ENCODE peak calls at places on chromosomes 5 and 9, in eight cellular contexts. Q, F, B, X, W, G, S and U are unnamed samples. For H3K4me1, the result is how much of the 10 kb centered on the place peaks cover.

GRCh38 chr5:132385321-132386105 is 16.0 kb downstream of the SLC22A5 start:
- DNase-seq in W (peak), F (peak), B (no peak), Q (peak), G (peak), S (peak), X (peak), U (no peak)

GRCh38 chr5:172502969-172503368 is 48.6 kb upstream of the SH3PXD2B start:
- DNase-seq in W (peak), B (peak), X (peak), S (no peak), G (no peak), Q (no peak), F (no peak), U (no peak)

GRCh38 chr9:136086213-136086881 is 8.7 kb downstream of the NACC2 start:
- DNase-seq in F (no peak), X (no peak), Q (no peak), S (peak), W (no peak), G (no peak), B (peak), U (peak)

GRCh38 chr5:126422994-126423788 is at the start of gene GRAMD2B:
- DNase-seq in S (peak), X (peak), B (peak), F (peak), Q (peak), G (peak), W (peak), U (peak)

GRCh38 chr9:134267305-134268265 is 58.7 kb upstream of the RXRA start:
- DNase-seq in B (no peak), Q (no peak), F (no peak), X (no peak), W (peak), G (no peak), S (no peak), U (no peak)

GRCh38 chr5:147822686-147823491 is 8.6 kb downstream of the SPINK1 start:
- DNase-seq in W (peak), X (peak), B (peak), Q (peak), G (peak), S (peak), F (no peak), U (no peak)

GRCh38 chr5:7844901-7845300 is 6.0 kb downstream of the CFAP90 start:
- DNase-seq in B (no peak), S (no peak), W (no peak), F (no peak), X (no peak), Q (no peak), G (no peak), U (no peak)

GRCh38 chr9:17222932-17223331 is 88.1 kb downstream of the CNTLN start:
- DNase-seq in Q (no peak), F (no peak), X (no peak), G (no peak), S (no peak), W (no peak), B (no peak), U (no peak)

GRCh38 chr9:115466784-115467183 is 348.8 kb upstream of the TNC start:
- DNase-seq in Q (no peak), S (no peak), X (no peak), F (peak), W (no peak), G (no peak), B (peak), U (no peak)

GRCh38 chr5:33843579-33843978 is 48.2 kb downstream of the ADAMTS12 start:
- DNase-seq in S (peak), Q (peak), B (no peak), F (no peak), G (no peak), X (no peak), W (no peak), U (no peak)

GRCh38 chr9:136396219-136396515 is 3.8 kb downstream of the SNAPC4 start:
- DNase-seq in Q (no peak), G (no peak), S (no peak), W (no peak), B (no peak), F (no peak), X (no peak), U (no peak)

GRCh38 chr9:125493861-125494554 is 213.0 kb downstream of the MAPKAP1 start:
- DNase-seq in W (no peak), S (no peak), X (no peak), B (no peak), F (no peak), G (no peak), Q (no peak), U (no peak)

GRCh38 chr5:136809382-136809781 is 444.0 kb upstream of the TRPC7 start:
- DNase-seq in F (no peak), G (no peak), B (no peak), W (no peak), S (no peak), X (no peak), Q (no peak), U (no peak)

GRCh38 chr5:1524799-1525623 is 1.3 kb upstream of the LPCAT1 start:
- DNase-seq in X (no peak), S (peak), G (peak), Q (no peak), F (peak), W (no peak), B (peak), U (peak)

GRCh38 chr5:113495402-113495801 is 7.1 kb upstream of the MCC start:
- DNase-seq in S (no peak), G (no peak), Q (peak), F (no peak), X (no peak), B (no peak), W (no peak), U (no peak)

GRCh38 chr5:177020033-177020432 is 2.5 kb upstream of the ZNF346 start:
- DNase-seq in F (no peak), X (no peak), G (no peak), W (no peak), B (no peak), S (no peak), Q (no peak), U (no peak)

GRCh38 chr5:134526483-134527155 is 1.1 kb downstream of the JADE2 start:
- DNase-seq in S (peak), W (peak), B (peak), X (no peak), Q (no peak), F (peak), G (peak), U (peak)

GRCh38 chr5:43123887-43124286 is 3.2 kb downstream of the ZNF131 start:
- DNase-seq in W (no peak), Q (no peak), G (no peak), S (no peak), X (no peak), B (no peak), F (no peak), U (no peak)

GRCh38 chr9:97990259-97990658 is 7.1 kb downstream of the ANP32B start:
- DNase-seq in S (peak), F (no peak), X (peak), Q (peak), W (no peak), B (no peak), G (no peak), U (no peak)

GRCh38 chr5:170638454-170639220 is 134.8 kb downstream of the KCNIP1 start:
- DNase-seq in F (peak), X (peak), Q (peak), W (peak), G (peak), B (peak), S (peak), U (no peak)

GRCh38 chr9:87867391-87867790 is 15.3 kb upstream of the SPATA31E1 start:
- DNase-seq in F (no peak), W (no peak), G (no peak), B (no peak), X (no peak), Q (no peak), S (no peak), U (no peak)

GRCh38 chr9:87868175-87868574 is 14.5 kb upstream of the SPATA31E1 start:
- DNase-seq in G (no peak), W (no peak), B (no peak), Q (no peak), X (no peak), F (no peak), S (no peak), U (no peak)

GRCh38 chr9:87864915-87865314 is 17.8 kb upstream of the SPATA31E1 start:
- DNase-seq in G (no peak), Q (no peak), S (no peak), F (no peak), B (no peak), W (no peak), X (no peak), U (no peak)

GRCh38 chr9:87863882-87864465 is 18.7 kb upstream of the SPATA31E1 start:
- DNase-seq in F (no peak), G (no peak), B (no peak), X (no peak), S (no peak), W (no peak), Q (no peak), U (no peak)

DNA sequence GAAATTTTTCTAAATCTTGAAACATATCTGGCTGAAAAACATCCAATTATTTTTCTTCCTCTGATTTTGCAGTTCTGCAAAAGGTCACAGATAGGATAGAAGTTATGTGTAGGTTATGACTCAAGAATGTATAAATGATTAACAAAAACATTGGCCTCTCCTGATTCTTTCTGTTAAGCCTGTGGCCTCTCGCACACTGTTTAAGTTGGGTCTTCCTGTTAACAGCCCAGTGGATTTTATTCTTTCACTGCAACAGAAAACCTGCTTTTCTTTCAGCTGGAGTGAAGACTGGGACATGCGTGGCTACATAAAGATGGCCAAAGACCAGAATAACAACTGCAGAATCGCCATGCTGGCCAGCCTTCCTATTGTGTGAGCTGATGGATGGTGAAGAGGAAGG is 17.1 kb upstream of the SPATA31E1 start:
- DNase-seq in B (no peak), W (no peak), F (no peak), Q (no peak), S (no peak), G (no peak), X (peak), U (no peak)
- H3K4me1 ChIP-seq in B (under half), W (under half), F (under half), Q (under half), S (under half), G (under half), X (under half), U (under half)

GRCh38 chr5:39502704-39503103 is 77.9 kb upstream of the DAB2 start:
- DNase-seq in S (no peak), Q (no peak), X (no peak), W (no peak), F (no peak), B (no peak), G (no peak), U (no peak)
- TF ChIP-seq CTCF in S (no peak), Q (no peak), X (no peak), W (no peak), F (no peak), B (no peak), G (no peak), U (no peak)

DNA sequence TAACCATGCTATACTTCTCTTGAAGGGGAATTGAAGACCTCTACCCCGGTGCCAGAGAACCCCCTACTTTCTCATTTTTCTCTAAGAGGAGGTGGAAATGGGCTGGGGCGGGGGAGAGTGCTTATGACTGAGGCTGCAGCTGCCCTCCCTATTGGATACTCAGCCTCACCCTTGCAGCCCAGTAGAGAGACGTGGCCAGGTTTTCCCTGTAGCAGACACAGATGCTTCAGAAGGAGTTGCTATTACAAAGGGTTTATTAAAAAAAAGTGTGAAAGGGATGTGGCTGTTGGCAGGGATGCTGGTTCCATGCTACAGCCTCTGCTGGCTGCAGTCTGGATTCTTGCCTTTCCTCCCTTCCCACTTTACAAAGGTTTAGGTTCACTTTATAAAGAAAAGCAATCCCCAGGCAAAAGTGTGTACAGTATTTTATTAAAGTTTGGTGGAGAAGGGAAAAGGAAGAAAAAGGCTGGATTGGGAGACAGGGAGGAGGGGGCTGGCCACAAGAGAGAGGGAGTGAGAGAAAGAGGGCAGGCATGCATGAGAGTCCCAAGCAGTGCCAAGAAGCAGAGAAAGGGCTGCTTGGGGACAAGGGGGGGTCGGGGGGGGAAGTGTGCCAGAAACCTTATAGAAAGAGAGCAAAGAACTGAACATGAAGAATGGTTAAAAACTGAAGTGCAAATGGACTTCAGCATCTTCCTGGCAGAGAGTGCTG is 29.5 kb upstream of the NFIB start:
- DNase-seq in G (no peak), F (no peak), S (no peak), B (no peak), W (no peak), Q (no peak), X (no peak), U (no peak)
- H3K4me1 ChIP-seq in G (under half), F (under half), S (under half), B (under half), W (under half), Q (under half), X (under half), U (under half)

GRCh38 chr9:124255222-124255621 is 2.5 kb upstream of the NEK6 start:
- DNase-seq in F (no peak), X (no peak), B (no peak), G (no peak), W (no peak), S (peak), Q (no peak), U (no peak)

GRCh38 chr9:124258765-124259272 is 1.1 kb downstream of the NEK6 start:
- DNase-seq in B (no peak), Q (peak), S (peak), G (peak), F (no peak), X (no peak), W (peak), U (no peak)

GRCh38 chr9:124257865-124258764 is at the start of gene NEK6:
- DNase-seq in S (peak), Q (peak), X (no peak), B (peak), F (peak), W (peak), G (peak), U (peak)

GRCh38 chr9:124256517-124257069 is 1.2 kb upstream of the NEK6 start:
- DNase-seq in S (peak), Q (peak), F (no peak), G (peak), B (peak), X (peak), W (no peak), U (peak)

GRCh38 chr9:124257070-124257864 is 482 bp upstream of the NEK6 start:
- DNase-seq in G (peak), B (peak), F (no peak), W (no peak), S (peak), X (no peak), Q (no peak), U (peak)
- TF ChIP-seq CTCF in G (no peak), B (no peak), F (no peak), W (no peak), S (no peak), X (no peak), Q (no peak), U (no peak)

GRCh38 chr9:109910616-109911568 is 130.9 kb downstream of the PALM2AKAP2 start:
- DNase-seq in B (no peak), Q (peak), W (peak), S (no peak), F (no peak), X (peak), G (peak), U (no peak)

GRCh38 chr9:109914280-109915027 is 134.5 kb downstream of the PALM2AKAP2 start:
- DNase-seq in S (no peak), F (no peak), G (peak), X (no peak), W (no peak), B (no peak), Q (peak), U (no peak)

GRCh38 chr9:109913461-109913810 is 133.4 kb downstream of the PALM2AKAP2 start:
- DNase-seq in B (no peak), G (no peak), Q (no peak), W (no peak), X (no peak), F (no peak), S (no peak), U (no peak)

GRCh38 chr9:109912726-109913460 is 132.9 kb downstream of the PALM2AKAP2 start:
- DNase-seq in Q (peak), X (no peak), F (no peak), S (no peak), B (no peak), W (peak), G (no peak), U (no peak)

DNA sequence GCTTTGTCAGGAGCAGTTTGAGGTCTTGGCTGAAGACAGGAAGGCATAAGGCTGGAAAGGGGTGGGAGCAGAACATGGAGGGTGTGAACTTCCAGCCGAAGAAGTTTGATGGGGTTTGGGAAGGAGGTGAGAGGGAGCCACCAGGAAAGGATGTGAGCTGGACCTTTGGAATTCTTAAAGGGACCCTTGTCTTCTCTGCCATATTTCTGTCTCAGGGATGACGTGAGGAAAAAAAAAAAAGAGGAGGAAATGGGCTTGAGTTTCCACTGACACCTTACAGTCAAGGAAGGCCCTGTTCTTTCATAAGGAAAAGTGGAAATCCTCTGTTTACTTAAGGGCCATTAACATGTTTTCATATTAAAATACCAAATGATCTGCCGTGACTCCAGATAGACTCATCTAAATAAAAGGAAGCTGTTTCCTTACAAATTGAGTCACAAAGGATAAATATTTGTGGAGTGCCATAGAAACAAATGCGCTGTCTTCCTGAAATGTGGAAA is 132.1 kb downstream of the PALM2AKAP2 start:
- DNase-seq in B (no peak), G (no peak), F (no peak), Q (peak), W (no peak), X (peak), S (no peak), U (no peak)
- H3K4me1 ChIP-seq in B (under half), G (under half), F (under half), Q (under half), W (under half), X (under half), S (under half), U (under half)

GRCh38 chr5:83509535-83509934 is 38.0 kb downstream of the VCAN start:
- DNase-seq in G (no peak), Q (peak), F (no peak), W (peak), S (no peak), X (peak), B (peak), U (no peak)

GRCh38 chr5:83507431-83507830 is 35.9 kb downstream of the VCAN start:
- DNase-seq in W (no peak), G (no peak), X (no peak), B (no peak), Q (no peak), S (peak), F (no peak), U (no peak)

GRCh38 chr5:83498585-83498984 is 27.0 kb downstream of the VCAN start:
- DNase-seq in G (no peak), F (no peak), W (no peak), X (no peak), S (no peak), B (no peak), Q (no peak), U (no peak)

DNA sequence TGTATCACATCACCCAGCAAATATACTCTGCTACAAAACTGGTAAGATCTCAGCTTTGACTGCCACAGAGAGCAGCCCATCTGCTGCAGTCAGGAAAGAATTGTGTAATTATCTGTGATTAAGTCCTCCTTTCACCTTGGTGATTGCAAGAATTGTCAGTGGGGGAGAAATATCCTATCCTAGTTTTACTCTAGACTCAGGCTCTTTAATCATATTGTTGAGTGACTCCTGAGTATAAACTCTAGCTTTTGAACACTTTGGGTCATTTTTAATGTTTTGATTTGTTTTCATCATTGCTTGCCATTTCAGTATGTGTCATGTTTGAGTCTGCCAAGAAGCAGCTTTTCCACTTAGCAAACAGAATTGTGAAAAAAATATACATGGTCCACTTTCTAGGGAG is 32.1 kb downstream of the VCAN start:
- DNase-seq in F (no peak), X (no peak), W (no peak), B (no peak), S (peak), G (no peak), Q (peak), U (no peak)
- TF ChIP-seq CTCF in F (no peak), X (no peak), W (no peak), B (no peak), S (no peak), G (no peak), Q (no peak), U (no peak)